ENCODE peak calls at places on chromosome 18, in nine cellular contexts. I is heart left ventricle, H is esophagus squamous epithelium, X is H54, J is sigmoid colon, F is stomach, D is suprapubic skin, Q is IMR-90, L is right lobe of liver. O is an unnamed sample.

GRCh38 chr18:54684786-54685185 is 93.7 kb downstream of the DYNAP start:
- DNase-seq in Q (no peak), D (no peak), I (peak; percentile 21), H (no peak), J (no peak), X (peak; percentile 15), L (no peak), F (no peak), O (no peak)

GRCh38 chr18:46910856-46911255 is 6.5 kb downstream of the PIAS2 start:
- DNase-seq in D (no peak), X (no peak), J (no peak), F (no peak), H (no peak), L (no peak), Q (no peak), I (no peak), O (no peak)

GRCh38 chr18:26225915-26226228 is 373 bp upstream of the TAF4B start:
- DNase-seq in F (no peak), D (no peak), Q (no peak), X (no peak), H (no peak), J (no peak), L (no peak), I (no peak), O (no peak)

GRCh38 chr18:57054891-57055290 is 92.0 kb upstream of the BOD1L2 start:
- DNase-seq in H (no peak), Q (no peak), X (no peak), F (no peak), I (no peak), L (no peak), D (no peak), J (no peak), O (no peak)

GRCh38 chr18:24734058-24734457 is 273.6 kb downstream of the HRH4 start:
- DNase-seq in I (no peak), J (no peak), D (no peak), F (no peak), Q (no peak), L (no peak), H (no peak), X (no peak), O (peak; percentile 53)

GRCh38 chr18:57859314-57859713 is 56.2 kb upstream of the ATP8B1 start:
- DNase-seq in L (no peak), Q (no peak), F (no peak), J (no peak), D (no peak), I (no peak), H (no peak), X (no peak), O (no peak)

GRCh38 chr18:2905802-2906521 is 59.2 kb downstream of the EMILIN2 start:
- DNase-seq in X (no peak), H (no peak), J (peak; percentile 85), D (peak; percentile 86), I (peak; percentile 82), F (peak; percentile 50), L (peak; percentile 75), Q (no peak), O (peak; percentile 70)

GRCh38 chr18:63971320-63972071 is 1.6 kb downstream of the SERPINB8 start:
- DNase-seq in H (no peak), I (no peak), J (no peak), D (no peak), X (no peak), F (no peak), Q (no peak), L (no peak), O (no peak)

GRCh38 chr18:10320848-10321247 is 133.6 kb upstream of the APCDD1 start:
- DNase-seq in Q (peak; percentile 57), X (no peak), I (no peak), H (no peak), F (no peak), D (no peak), J (no peak), L (no peak), O (no peak)

GRCh38 chr18:53789376-53790247 is 434.9 kb downstream of the MBD2 start:
- DNase-seq in H (no peak), F (no peak), X (no peak), I (no peak), D (no peak), Q (no peak), L (no peak), J (no peak), O (no peak)

GRCh38 chr18:39487932-39488331 is 1922.3 kb upstream of the CELF4 start:
- DNase-seq in H (no peak), F (no peak), L (no peak), X (no peak), D (no peak), I (no peak), Q (no peak), J (no peak), O (no peak)

GRCh38 chr18:23487738-23488625 is 15.3 kb upstream of the RMC1 start:
- DNase-seq in X (no peak), H (no peak), J (no peak), F (peak; percentile 32), Q (peak; percentile 33), I (no peak), L (peak; percentile 36), D (no peak), O (peak; percentile 57)

GRCh38 chr18:741931-742512 is 29.6 kb upstream of the ENOSF1 start:
- DNase-seq in X (peak; percentile 10), L (no peak), H (no peak), F (no peak), Q (peak; percentile 63), I (no peak), J (no peak), D (no peak), O (no peak)

GRCh38 chr18:7133181-7133580 is 15.6 kb upstream of the LAMA1 start:
- DNase-seq in H (no peak), L (no peak), Q (peak; percentile 61), I (no peak), D (no peak), X (no peak), F (no peak), J (peak; percentile 7), O (no peak)

GRCh38 chr18:7898181-7898580 is 331.1 kb downstream of the PTPRM start:
- DNase-seq in Q (no peak), X (no peak), I (no peak), D (no peak), F (no peak), L (no peak), J (no peak), H (no peak), O (no peak)

GRCh38 chr18:10076502-10077030 is 162.8 kb downstream of the VAPA start:
- DNase-seq in J (no peak), F (no peak), H (no peak), X (no peak), I (no peak), Q (no peak), D (no peak), L (no peak), O (no peak)

GRCh38 chr18:47531759-47532158 is 280.3 kb upstream of the SKOR2 start:
- DNase-seq in I (no peak), Q (no peak), X (no peak), L (no peak), D (no peak), J (no peak), F (no peak), H (no peak), O (no peak)

GRCh38 chr18:10131783-10132381 is 218.1 kb downstream of the VAPA start:
- DNase-seq in H (no peak), D (no peak), I (peak; percentile 32), X (no peak), L (no peak), J (no peak), F (no peak), Q (no peak), O (no peak)

DNA sequence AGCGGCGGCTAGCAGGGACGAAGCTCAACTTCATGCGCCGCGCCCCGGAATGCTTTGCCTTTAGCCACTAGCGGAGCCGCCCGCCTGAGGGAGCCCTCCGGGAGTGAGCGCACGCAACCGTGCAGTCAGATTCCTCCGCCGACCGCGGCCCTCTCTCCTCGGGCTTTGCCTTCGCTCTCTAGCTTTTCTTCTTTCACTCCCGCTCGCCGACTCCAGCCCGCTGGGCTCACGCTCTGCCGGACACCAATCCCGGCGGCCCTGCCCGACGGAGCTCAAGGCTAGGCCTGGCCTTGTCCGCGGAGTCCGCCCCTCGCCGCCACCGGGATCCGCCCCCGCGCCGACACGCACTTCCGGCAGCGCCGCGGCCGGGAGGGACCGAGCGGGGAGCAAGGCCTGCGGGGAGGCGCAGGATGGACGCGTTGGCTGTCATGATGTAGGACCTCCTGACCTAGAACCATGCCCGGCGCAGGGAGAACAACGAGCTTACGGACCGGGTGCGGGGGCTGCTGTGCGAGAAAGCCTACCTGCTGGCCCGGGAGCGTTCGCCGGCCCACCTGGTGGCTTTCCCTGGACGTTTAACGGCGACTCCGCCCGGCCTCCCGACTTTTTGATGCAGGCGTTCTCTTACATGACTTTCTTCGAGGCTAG is 40.8 kb upstream of the AKAIN1 start:
- DNase-seq in H (peak; percentile 48), D (peak; percentile 90), J (peak; percentile 94), I (peak; percentile 91), L (peak; percentile 90), X (no peak), Q (peak; percentile 85), F (peak; percentile 87), O (peak; percentile 95)
- TF ChIP-seq POLR2A in H (peak; percentile 44), D (peak; percentile 69), J (peak; percentile 44), I (peak; percentile 75), L (peak; percentile 66), X (peak; percentile 68), Q (peak; percentile 78), F (no peak), O (peak; percentile 64)

GRCh38 chr18:79395761-79396404 is at the start of gene NFATC1:
- DNase-seq in F (peak; percentile 51), H (no peak), I (peak; percentile 91), J (peak; percentile 95), X (peak; percentile 45), D (peak; percentile 90), L (peak; percentile 72), Q (peak; percentile 67), O (peak; percentile 82)
- TF ChIP-seq POLR2A in F (no peak), H (no peak), I (peak; percentile 82), J (no peak), X (no peak), D (peak; percentile 73), L (no peak), Q (peak; percentile 94), O (no peak)

GRCh38 chr18:49561377-49562193 is at the start of gene LIPG:
- DNase-seq in J (no peak), F (peak; percentile 61), D (no peak), X (no peak), H (no peak), I (no peak), L (peak; percentile 76), Q (peak; percentile 50), O (no peak)
- TF ChIP-seq POLR2A in J (peak; percentile 33), F (no peak), D (no peak), X (peak; percentile 26), H (no peak), I (no peak), L (peak; percentile 95), Q (no peak), O (peak; percentile 90)

DNA sequence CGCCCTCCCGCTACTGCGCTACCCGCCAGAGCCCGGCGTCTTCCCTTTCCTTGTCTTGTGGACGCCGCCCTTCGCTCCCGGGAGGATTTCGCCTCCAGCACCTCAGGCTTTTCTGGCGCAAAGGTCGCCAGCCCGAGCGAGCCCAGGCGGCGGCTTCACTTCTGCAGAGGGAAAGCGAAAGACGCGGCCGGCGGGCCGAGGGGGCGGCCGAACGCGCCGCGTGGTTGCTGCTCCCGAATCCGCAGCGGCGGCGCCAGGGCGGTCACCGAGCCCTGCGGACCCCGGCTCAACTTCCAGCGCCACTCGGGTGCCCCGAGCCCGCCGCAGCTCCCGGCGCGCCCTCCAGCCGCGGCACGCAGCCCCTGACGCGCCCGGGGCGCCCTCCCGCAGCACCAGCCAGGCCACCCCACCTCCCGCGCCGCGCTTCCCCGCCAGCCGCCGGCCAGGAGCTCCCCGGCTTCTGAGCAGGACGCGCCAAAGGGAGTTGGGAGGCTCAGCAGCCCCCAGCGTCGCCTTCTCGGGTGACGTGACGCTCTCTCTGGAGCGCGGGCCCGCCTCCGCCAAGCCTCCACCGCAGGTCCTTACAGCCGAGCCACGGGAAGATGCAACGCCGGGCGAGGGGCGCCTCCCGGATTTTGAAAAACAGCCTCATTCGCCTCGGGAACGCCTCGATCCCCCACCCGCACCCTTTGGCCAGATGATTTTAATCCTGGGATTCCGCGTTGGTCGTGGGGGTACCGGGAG is 84.9 kb upstream of the EPB41L3 start:
- DNase-seq in D (peak; percentile 71), Q (peak; percentile 17), L (peak; percentile 44), J (peak; percentile 84), I (peak; percentile 47), H (no peak), X (no peak), F (peak; percentile 31), O (peak; percentile 89)
- TF ChIP-seq POLR2A in D (no peak), Q (no peak), L (no peak), J (no peak), I (no peak), H (no peak), X (no peak), F (no peak), O (peak; percentile 62)